ENCODE peak calls at places on chromosomes 12 and 14, in nine cellular contexts. T is tibial artery, A is brain microvascular endothelial cell, I is psoas muscle, U is fibroblast of villous mesenchyme, Q is astrocyte of the cerebellum, V is cardiac fibroblast, E is AG04450, H is epithelial cell of esophagus. L is an unnamed sample.

GRCh38 chr14:102181187-102181586 is 41.5 kb downstream of the WDR20 start:
- DNase-seq in U (no peak), H (no peak), E (no peak), Q (no peak), I (no peak), A (no peak), T (no peak), V (no peak), L (no peak)

GRCh38 chr12:18261273-18261672 is at the start of gene PIK3C2G:
- DNase-seq in E (no peak), V (no peak), A (no peak), H (peak; percentile 88), I (no peak), T (no peak), U (no peak), Q (no peak), L (no peak)

GRCh38 chr12:48973992-48974673 is 2.6 kb upstream of the WNT10B start:
- DNase-seq in U (no peak), V (peak; percentile 73), H (no peak), E (no peak), A (peak; percentile 61), Q (no peak), I (peak; percentile 85), T (peak; percentile 78), L (no peak)

GRCh38 chr14:88002421-88002820 is 2.5 kb upstream of the GPR65 start:
- DNase-seq in E (no peak), V (no peak), I (no peak), A (no peak), Q (no peak), T (no peak), U (no peak), H (no peak), L (no peak)

GRCh38 chr12:106112094-106112822 is 26.5 kb downstream of the NUAK1 start:
- DNase-seq in V (peak; percentile 46), A (no peak), H (peak; percentile 96), T (no peak), Q (no peak), I (peak; percentile 75), E (no peak), U (no peak), L (no peak)

GRCh38 chr12:111597731-111598636 is 1.1 kb downstream of the ATXN2 start:
- DNase-seq in A (no peak), V (peak; percentile 55), U (peak; percentile 40), T (peak; percentile 43), H (peak; percentile 35), E (no peak), Q (no peak), I (peak; percentile 69), L (no peak)

GRCh38 chr14:58332514-58332913 is 34.2 kb downstream of the ARID4A start:
- DNase-seq in A (no peak), I (no peak), E (no peak), V (no peak), U (no peak), H (no peak), T (no peak), Q (no peak), L (no peak)

GRCh38 chr14:99515301-99516155 is 34.3 kb downstream of the CCNK start:
- DNase-seq in A (no peak), V (no peak), Q (no peak), T (peak; percentile 16), I (peak; percentile 48), H (no peak), U (no peak), E (no peak), L (no peak)

GRCh38 chr12:83128529-83128928 is 441.8 kb downstream of the TMTC2 start:
- DNase-seq in H (no peak), Q (no peak), A (no peak), U (no peak), I (no peak), E (no peak), T (no peak), V (peak; percentile 49), L (no peak)

GRCh38 chr12:120225852-120226640 is 25.1 kb upstream of the RPLP0 start:
- DNase-seq in E (no peak), V (no peak), Q (no peak), H (peak; percentile 47), T (no peak), U (no peak), I (no peak), A (no peak), L (no peak)

GRCh38 chr12:102769323-102769916 is 147.6 kb downstream of the PAH start:
- DNase-seq in H (peak; percentile 51), V (peak; percentile 66), Q (peak; percentile 44), I (peak; percentile 58), E (peak; percentile 10), A (peak; percentile 72), T (peak; percentile 75), U (peak; percentile 74), L (no peak)

GRCh38 chr12:107442593-107442992 is 243.0 kb upstream of the PWP1 start:
- DNase-seq in I (no peak), U (peak; percentile 11), A (no peak), V (no peak), E (no peak), H (no peak), Q (no peak), T (no peak), L (no peak)

GRCh38 chr14:67722293-67722692 is 20.6 kb downstream of the RDH12 start:
- DNase-seq in E (no peak), Q (peak; percentile 8), T (peak; percentile 45), U (peak; percentile 32), V (peak; percentile 78), A (no peak), H (peak; percentile 25), I (peak; percentile 79), L (peak; percentile 7)

GRCh38 chr12:119115296-119115905 is 63.3 kb upstream of the HSPB8 start:
- DNase-seq in U (peak; percentile 36), E (peak; percentile 8), V (peak; percentile 59), Q (peak; percentile 22), H (peak; percentile 26), A (peak; percentile 47), T (no peak), I (no peak), L (no peak)

GRCh38 chr12:28540324-28540714 is 350.1 kb downstream of the CCDC91 start:
- DNase-seq in E (no peak), H (peak; percentile 4), A (no peak), I (no peak), Q (no peak), U (no peak), T (no peak), V (no peak), L (no peak)

GRCh38 chr12:118373628-118374027 is 921 bp upstream of the TAOK3 start:
- DNase-seq in E (no peak), A (no peak), H (no peak), U (no peak), I (no peak), T (no peak), Q (no peak), V (no peak), L (no peak)

GRCh38 chr14:76710093-76711010 is 50.9 kb upstream of the VASH1 start:
- DNase-seq in H (peak; percentile 52), V (peak; percentile 69), Q (peak; percentile 31), A (peak; percentile 19), T (no peak), I (no peak), E (peak; percentile 10), U (peak; percentile 59), L (no peak)

GRCh38 chr12:107405436-107405835 is 280.2 kb upstream of the PWP1 start:
- DNase-seq in Q (no peak), E (no peak), I (no peak), T (no peak), A (no peak), H (no peak), U (no peak), V (no peak), L (no peak)

GRCh38 chr12:57755194-57755453 is 221 bp downstream of the MARCHF9 start:
- DNase-seq in A (no peak), H (no peak), T (no peak), E (no peak), Q (no peak), V (no peak), I (no peak), U (no peak), L (no peak)
- H3K4me3 ChIP-seq in A (peak overlapping the region; percentile 49), H (peak overlapping the region; percentile 49), T (peak overlapping the region; percentile 74), E (peak overlapping the region; percentile 61), Q (peak overlapping the region; percentile 55), V (peak overlapping the region; percentile 49), I (peak overlapping the region; percentile 72), U (peak overlapping the region; percentile 59), L (peak overlapping the region; percentile 40)

GRCh38 chr12:20602671-20603402 is 92.3 kb upstream of the SLCO1C1 start:
- DNase-seq in T (no peak), H (no peak), Q (peak; percentile 81), V (peak; percentile 33), E (no peak), A (peak; percentile 66), U (no peak), I (no peak), L (no peak)

GRCh38 chr12:20599757-20600156 is 95.4 kb upstream of the SLCO1C1 start:
- DNase-seq in E (no peak), T (no peak), Q (no peak), H (no peak), V (no peak), I (no peak), A (no peak), U (no peak), L (no peak)

GRCh38 chr12:20604408-20604807 is 90.7 kb upstream of the SLCO1C1 start:
- DNase-seq in I (no peak), A (no peak), Q (no peak), T (no peak), H (no peak), E (no peak), V (no peak), U (no peak), L (no peak)

GRCh38 chr12:20596036-20596435 is 99.1 kb upstream of the SLCO1C1 start:
- DNase-seq in A (no peak), H (peak; percentile 22), Q (no peak), E (no peak), I (no peak), U (no peak), V (no peak), T (no peak), L (no peak)

GRCh38 chr12:20601668-20602280 is 93.4 kb upstream of the SLCO1C1 start:
- DNase-seq in Q (peak; percentile 53), E (no peak), I (no peak), U (peak; percentile 58), H (peak; percentile 32), T (no peak), A (no peak), V (peak; percentile 81), L (no peak)
- TF ChIP-seq CTCF in Q (peak; percentile 27), E (peak; percentile 56), I (peak; percentile 38), U (peak; percentile 48), H (peak; percentile 37), T (peak; percentile 56), A (peak; percentile 26), V (peak; percentile 41), L (peak; percentile 52)

GRCh38 chr12:46261658-46262057 is 7.2 kb downstream of the SLC38A1 start:
- DNase-seq in I (no peak), V (no peak), H (no peak), A (no peak), T (no peak), E (no peak), Q (no peak), U (no peak), L (no peak)
- H3K4me3 ChIP-seq in I (no peak overlapping the region), V (no peak overlapping the region), H (no peak overlapping the region), A (no peak overlapping the region), T (no peak overlapping the region), E (no peak overlapping the region), Q (no peak overlapping the region), U (no peak overlapping the region), L (no peak overlapping the region)

DNA sequence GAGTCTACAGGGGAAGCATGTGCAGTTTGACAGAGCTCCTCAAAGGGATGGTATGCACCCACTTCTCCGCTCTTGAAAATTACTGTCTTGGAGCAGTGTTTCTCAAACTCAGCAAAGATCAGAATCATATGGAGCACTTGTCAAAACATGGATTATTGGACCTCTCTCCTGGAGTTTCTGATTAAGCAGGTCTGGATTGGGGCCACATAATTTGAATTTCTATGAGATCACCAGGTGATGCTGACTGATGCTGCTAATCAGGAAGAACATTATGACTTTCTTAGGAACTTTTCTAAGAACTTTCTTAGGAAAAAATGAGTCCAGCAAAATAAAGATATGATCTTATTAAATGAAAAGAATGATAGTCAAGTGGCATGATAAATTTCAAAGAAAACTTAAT is 144.3 kb downstream of the CPNE8 start:
- DNase-seq in E (no peak), A (no peak), U (no peak), H (peak; percentile 65), Q (no peak), I (no peak), V (no peak), T (no peak), L (no peak)
- TF ChIP-seq CTCF in E (no peak), A (no peak), U (no peak), H (no peak), Q (no peak), I (no peak), V (no peak), T (no peak), L (no peak)

L was measured in retinal pigment epithelial cell.